ENCODE peak calls at places on chromosomes 3 and 15, in nine cellular contexts. One of them, this sample, is unnamed.

GRCh38 chr15:86336051-86336788 is 256.5 kb downstream of the AGBL1 start:
- DNase-seq in naive B cell: no peak
- DNase-seq in frontal cortex: no peak
- DNase-seq in iris pigment epithelial cell: no peak
- DNase-seq in activated CD8-positive, alpha-beta memory T cell treated with anti-CD3 and anti-CD28 coated beads, Interleukin-2, amount 50 U/mL, for 4 hours: no peak
- DNase-seq in CD8-positive, alpha-beta T cell: no peak
- DNase-seq in activated effector memory CD4-positive, alpha-beta T cell treated with anti-CD3 and anti-CD28 coated beads, Interleukin-2, amount 50 U/mL, for 16 hours: no peak
- DNase-seq in HFFc6: no peak
- DNase-seq in pons: no peak
- DNase-seq in this sample: no peak

GRCh38 chr3:120678984-120679383 is 3.1 kb downstream of the HGD start:
- DNase-seq in naive B cell: no peak
- DNase-seq in activated effector memory CD4-positive, alpha-beta T cell treated with anti-CD3 and anti-CD28 coated beads, Interleukin-2, amount 50 U/mL, for 16 hours: no peak
- DNase-seq in pons: peak
- DNase-seq in HFFc6: no peak
- DNase-seq in frontal cortex: no peak
- DNase-seq in iris pigment epithelial cell: peak
- DNase-seq in activated CD8-positive, alpha-beta memory T cell treated with anti-CD3 and anti-CD28 coated beads, Interleukin-2, amount 50 U/mL, for 4 hours: no peak
- DNase-seq in CD8-positive, alpha-beta T cell: no peak
- DNase-seq in this sample: no peak

GRCh38 chr3:117302448-117302847 is 592.9 kb downstream of the TUSC7 start:
- DNase-seq in pons: peak
- DNase-seq in activated effector memory CD4-positive, alpha-beta T cell treated with anti-CD3 and anti-CD28 coated beads, Interleukin-2, amount 50 U/mL, for 16 hours: no peak
- DNase-seq in iris pigment epithelial cell: no peak
- DNase-seq in naive B cell: no peak
- DNase-seq in activated CD8-positive, alpha-beta memory T cell treated with anti-CD3 and anti-CD28 coated beads, Interleukin-2, amount 50 U/mL, for 4 hours: no peak
- DNase-seq in CD8-positive, alpha-beta T cell: no peak
- DNase-seq in HFFc6: no peak
- DNase-seq in frontal cortex: peak
- DNase-seq in this sample: peak

GRCh38 chr3:10957976-10958749 is 34.4 kb upstream of the SLC6A1 start:
- DNase-seq in CD8-positive, alpha-beta T cell: no peak
- DNase-seq in pons: no peak
- DNase-seq in activated CD8-positive, alpha-beta memory T cell treated with anti-CD3 and anti-CD28 coated beads, Interleukin-2, amount 50 U/mL, for 4 hours: no peak
- DNase-seq in HFFc6: no peak
- DNase-seq in iris pigment epithelial cell: no peak
- DNase-seq in activated effector memory CD4-positive, alpha-beta T cell treated with anti-CD3 and anti-CD28 coated beads, Interleukin-2, amount 50 U/mL, for 16 hours: no peak
- DNase-seq in naive B cell: no peak
- DNase-seq in frontal cortex: no peak
- DNase-seq in this sample: peak

GRCh38 chr3:153293222-153293621 is 131.2 kb downstream of the RAP2B start:
- DNase-seq in HFFc6: peak
- DNase-seq in activated effector memory CD4-positive, alpha-beta T cell treated with anti-CD3 and anti-CD28 coated beads, Interleukin-2, amount 50 U/mL, for 16 hours: no peak
- DNase-seq in pons: no peak
- DNase-seq in CD8-positive, alpha-beta T cell: no peak
- DNase-seq in naive B cell: no peak
- DNase-seq in frontal cortex: no peak
- DNase-seq in iris pigment epithelial cell: peak
- DNase-seq in activated CD8-positive, alpha-beta memory T cell treated with anti-CD3 and anti-CD28 coated beads, Interleukin-2, amount 50 U/mL, for 4 hours: no peak
- DNase-seq in this sample: peak

GRCh38 chr3:147405552-147406254 is 640 bp downstream of the ZIC4 start:
- DNase-seq in frontal cortex: no peak
- DNase-seq in iris pigment epithelial cell: no peak
- DNase-seq in CD8-positive, alpha-beta T cell: no peak
- DNase-seq in pons: no peak
- DNase-seq in HFFc6: no peak
- DNase-seq in activated CD8-positive, alpha-beta memory T cell treated with anti-CD3 and anti-CD28 coated beads, Interleukin-2, amount 50 U/mL, for 4 hours: no peak
- DNase-seq in naive B cell: no peak
- DNase-seq in activated effector memory CD4-positive, alpha-beta T cell treated with anti-CD3 and anti-CD28 coated beads, Interleukin-2, amount 50 U/mL, for 16 hours: no peak
- DNase-seq in this sample: no peak

GRCh38 chr15:92143765-92144164 is 249.9 kb upstream of the ST8SIA2 start:
- DNase-seq in CD8-positive, alpha-beta T cell: no peak
- DNase-seq in activated CD8-positive, alpha-beta memory T cell treated with anti-CD3 and anti-CD28 coated beads, Interleukin-2, amount 50 U/mL, for 4 hours: no peak
- DNase-seq in iris pigment epithelial cell: no peak
- DNase-seq in activated effector memory CD4-positive, alpha-beta T cell treated with anti-CD3 and anti-CD28 coated beads, Interleukin-2, amount 50 U/mL, for 16 hours: no peak
- DNase-seq in naive B cell: no peak
- DNase-seq in frontal cortex: no peak
- DNase-seq in HFFc6: no peak
- DNase-seq in pons: no peak
- DNase-seq in this sample: no peak

GRCh38 chr3:9384141-9384828 is 13.1 kb upstream of the SETD5 start:
- DNase-seq in naive B cell: no peak
- DNase-seq in HFFc6: peak
- DNase-seq in activated effector memory CD4-positive, alpha-beta T cell treated with anti-CD3 and anti-CD28 coated beads, Interleukin-2, amount 50 U/mL, for 16 hours: no peak
- DNase-seq in CD8-positive, alpha-beta T cell: no peak
- DNase-seq in activated CD8-positive, alpha-beta memory T cell treated with anti-CD3 and anti-CD28 coated beads, Interleukin-2, amount 50 U/mL, for 4 hours: no peak
- DNase-seq in frontal cortex: no peak
- DNase-seq in pons: no peak
- DNase-seq in iris pigment epithelial cell: peak
- DNase-seq in this sample: no peak

GRCh38 chr15:66239514-66239913 is 14.0 kb downstream of the MEGF11 start:
- DNase-seq in iris pigment epithelial cell: no peak
- DNase-seq in CD8-positive, alpha-beta T cell: no peak
- DNase-seq in HFFc6: no peak
- DNase-seq in activated CD8-positive, alpha-beta memory T cell treated with anti-CD3 and anti-CD28 coated beads, Interleukin-2, amount 50 U/mL, for 4 hours: no peak
- DNase-seq in activated effector memory CD4-positive, alpha-beta T cell treated with anti-CD3 and anti-CD28 coated beads, Interleukin-2, amount 50 U/mL, for 16 hours: no peak
- DNase-seq in pons: no peak
- DNase-seq in frontal cortex: no peak
- DNase-seq in naive B cell: no peak
- DNase-seq in this sample: no peak

GRCh38 chr15:44193651-44194396 is 1.2 kb downstream of the FRMD5 start:
- DNase-seq in activated CD8-positive, alpha-beta memory T cell treated with anti-CD3 and anti-CD28 coated beads, Interleukin-2, amount 50 U/mL, for 4 hours: no peak
- DNase-seq in HFFc6: peak
- DNase-seq in CD8-positive, alpha-beta T cell: no peak
- DNase-seq in pons: peak
- DNase-seq in activated effector memory CD4-positive, alpha-beta T cell treated with anti-CD3 and anti-CD28 coated beads, Interleukin-2, amount 50 U/mL, for 16 hours: no peak
- DNase-seq in naive B cell: no peak
- DNase-seq in frontal cortex: peak
- DNase-seq in iris pigment epithelial cell: peak
- DNase-seq in this sample: peak

GRCh38 chr3:97961276-97961623 is 11.0 kb downstream of the RIOX2 start:
- DNase-seq in activated effector memory CD4-positive, alpha-beta T cell treated with anti-CD3 and anti-CD28 coated beads, Interleukin-2, amount 50 U/mL, for 16 hours: no peak
- DNase-seq in iris pigment epithelial cell: no peak
- DNase-seq in frontal cortex: no peak
- DNase-seq in HFFc6: no peak
- DNase-seq in naive B cell: no peak
- DNase-seq in pons: no peak
- DNase-seq in CD8-positive, alpha-beta T cell: no peak
- DNase-seq in activated CD8-positive, alpha-beta memory T cell treated with anti-CD3 and anti-CD28 coated beads, Interleukin-2, amount 50 U/mL, for 4 hours: no peak
- DNase-seq in this sample: no peak

GRCh38 chr15:80985976-80986375 is 3.6 kb downstream of the MESD start:
- DNase-seq in activated effector memory CD4-positive, alpha-beta T cell treated with anti-CD3 and anti-CD28 coated beads, Interleukin-2, amount 50 U/mL, for 16 hours: no peak
- DNase-seq in HFFc6: no peak
- DNase-seq in iris pigment epithelial cell: no peak
- DNase-seq in frontal cortex: no peak
- DNase-seq in naive B cell: no peak
- DNase-seq in CD8-positive, alpha-beta T cell: no peak
- DNase-seq in activated CD8-positive, alpha-beta memory T cell treated with anti-CD3 and anti-CD28 coated beads, Interleukin-2, amount 50 U/mL, for 4 hours: no peak
- DNase-seq in pons: no peak
- DNase-seq in this sample: no peak

GRCh38 chr15:29734917-29735572 is 87.2 kb downstream of the TJP1 start:
- DNase-seq in HFFc6: no peak
- DNase-seq in frontal cortex: no peak
- DNase-seq in pons: no peak
- DNase-seq in naive B cell: no peak
- DNase-seq in activated effector memory CD4-positive, alpha-beta T cell treated with anti-CD3 and anti-CD28 coated beads, Interleukin-2, amount 50 U/mL, for 16 hours: no peak
- DNase-seq in CD8-positive, alpha-beta T cell: no peak
- DNase-seq in activated CD8-positive, alpha-beta memory T cell treated with anti-CD3 and anti-CD28 coated beads, Interleukin-2, amount 50 U/mL, for 4 hours: no peak
- DNase-seq in iris pigment epithelial cell: peak
- DNase-seq in this sample: no peak

GRCh38 chr3:85571835-85572234 is 613.0 kb downstream of the CADM2 start:
- DNase-seq in activated effector memory CD4-positive, alpha-beta T cell treated with anti-CD3 and anti-CD28 coated beads, Interleukin-2, amount 50 U/mL, for 16 hours: no peak
- DNase-seq in naive B cell: no peak
- DNase-seq in CD8-positive, alpha-beta T cell: no peak
- DNase-seq in HFFc6: no peak
- DNase-seq in frontal cortex: no peak
- DNase-seq in pons: no peak
- DNase-seq in iris pigment epithelial cell: peak
- DNase-seq in activated CD8-positive, alpha-beta memory T cell treated with anti-CD3 and anti-CD28 coated beads, Interleukin-2, amount 50 U/mL, for 4 hours: no peak
- DNase-seq in this sample: no peak

GRCh38 chr3:73625124-73625665 is 454 bp upstream of the PDZRN3 start:
- DNase-seq in activated effector memory CD4-positive, alpha-beta T cell treated with anti-CD3 and anti-CD28 coated beads, Interleukin-2, amount 50 U/mL, for 16 hours: no peak
- DNase-seq in pons: peak
- DNase-seq in naive B cell: no peak
- DNase-seq in frontal cortex: no peak
- DNase-seq in CD8-positive, alpha-beta T cell: no peak
- DNase-seq in activated CD8-positive, alpha-beta memory T cell treated with anti-CD3 and anti-CD28 coated beads, Interleukin-2, amount 50 U/mL, for 4 hours: no peak
- DNase-seq in HFFc6: peak
- DNase-seq in iris pigment epithelial cell: no peak
- DNase-seq in this sample: no peak

GRCh38 chr15:48924528-48925393 is 39.0 kb downstream of the SHC4 start:
- DNase-seq in HFFc6: no peak
- DNase-seq in pons: no peak
- DNase-seq in activated CD8-positive, alpha-beta memory T cell treated with anti-CD3 and anti-CD28 coated beads, Interleukin-2, amount 50 U/mL, for 4 hours: no peak
- DNase-seq in activated effector memory CD4-positive, alpha-beta T cell treated with anti-CD3 and anti-CD28 coated beads, Interleukin-2, amount 50 U/mL, for 16 hours: no peak
- DNase-seq in naive B cell: no peak
- DNase-seq in CD8-positive, alpha-beta T cell: no peak
- DNase-seq in frontal cortex: no peak
- DNase-seq in iris pigment epithelial cell: no peak
- DNase-seq in this sample: no peak

GRCh38 chr3:55819005-55819404 is 331.9 kb upstream of the WNT5A start:
- DNase-seq in naive B cell: no peak
- DNase-seq in activated CD8-positive, alpha-beta memory T cell treated with anti-CD3 and anti-CD28 coated beads, Interleukin-2, amount 50 U/mL, for 4 hours: no peak
- DNase-seq in HFFc6: no peak
- DNase-seq in activated effector memory CD4-positive, alpha-beta T cell treated with anti-CD3 and anti-CD28 coated beads, Interleukin-2, amount 50 U/mL, for 16 hours: no peak
- DNase-seq in frontal cortex: no peak
- DNase-seq in iris pigment epithelial cell: no peak
- DNase-seq in pons: no peak
- DNase-seq in CD8-positive, alpha-beta T cell: no peak
- DNase-seq in this sample: no peak

GRCh38 chr3:52153389-52154096 is 680 bp downstream of the POC1A start:
- DNase-seq in naive B cell: no peak
- DNase-seq in CD8-positive, alpha-beta T cell: no peak
- DNase-seq in activated CD8-positive, alpha-beta memory T cell treated with anti-CD3 and anti-CD28 coated beads, Interleukin-2, amount 50 U/mL, for 4 hours: no peak
- DNase-seq in pons: no peak
- DNase-seq in HFFc6: peak
- DNase-seq in frontal cortex: no peak
- DNase-seq in iris pigment epithelial cell: peak
- DNase-seq in activated effector memory CD4-positive, alpha-beta T cell treated with anti-CD3 and anti-CD28 coated beads, Interleukin-2, amount 50 U/mL, for 16 hours: no peak
- DNase-seq in this sample: no peak

GRCh38 chr3:10941972-10942371 is 50.6 kb upstream of the SLC6A1 start:
- DNase-seq in naive B cell: no peak
- DNase-seq in HFFc6: peak
- DNase-seq in pons: no peak
- DNase-seq in CD8-positive, alpha-beta T cell: no peak
- DNase-seq in frontal cortex: no peak
- DNase-seq in iris pigment epithelial cell: peak
- DNase-seq in activated CD8-positive, alpha-beta memory T cell treated with anti-CD3 and anti-CD28 coated beads, Interleukin-2, amount 50 U/mL, for 4 hours: peak
- DNase-seq in activated effector memory CD4-positive, alpha-beta T cell treated with anti-CD3 and anti-CD28 coated beads, Interleukin-2, amount 50 U/mL, for 16 hours: no peak
- DNase-seq in this sample: no peak

GRCh38 chr15:30033211-30033610 is 49.5 kb upstream of the GOLGA8J start:
- DNase-seq in naive B cell: no peak
- DNase-seq in frontal cortex: no peak
- DNase-seq in CD8-positive, alpha-beta T cell: no peak
- DNase-seq in activated CD8-positive, alpha-beta memory T cell treated with anti-CD3 and anti-CD28 coated beads, Interleukin-2, amount 50 U/mL, for 4 hours: no peak
- DNase-seq in HFFc6: no peak
- DNase-seq in iris pigment epithelial cell: no peak
- DNase-seq in pons: peak
- DNase-seq in activated effector memory CD4-positive, alpha-beta T cell treated with anti-CD3 and anti-CD28 coated beads, Interleukin-2, amount 50 U/mL, for 16 hours: no peak
- DNase-seq in this sample: peak